ENCODE peak calls at places on chromosomes 13 and 19, in four cellular contexts. F, G, B and S are unnamed samples.

GRCh38 chr13:25882732-25883357 is 169.0 kb downstream of the SHISA2 start:
- DNase-seq in F (no peak), G (no peak), B (no peak), S (no peak)

GRCh38 chr19:11422163-11423068 is 3.3 kb upstream of the RGL3 start:
- DNase-seq in F (peak; percentile 99), G (peak; percentile 53), B (peak; percentile 64), S (no peak)

GRCh38 chr19:32708457-32708856 is 11.1 kb upstream of the TDRD12 start:
- DNase-seq in F (no peak), G (no peak), B (no peak), S (no peak)

GRCh38 chr19:9295411-9295849 is 14.2 kb downstream of the ZNF699 start:
- DNase-seq in F (no peak), G (no peak), B (no peak), S (no peak)

GRCh38 chr13:112465251-112466131 is 89.3 kb downstream of the SPACA7 start:
- DNase-seq in F (no peak), G (no peak), B (no peak), S (no peak)

GRCh38 chr19:10418281-10419199 is 1.8 kb upstream of the PDE4A start:
- DNase-seq in F (peak; percentile 37), G (peak; percentile 17), B (no peak), S (no peak)

GRCh38 chr19:18469245-18470107 is 31.5 kb upstream of the ISYNA1 start:
- DNase-seq in F (peak; percentile 87), G (peak; percentile 80), B (no peak), S (peak; percentile 85)

GRCh38 chr13:38173403-38173802 is 176.2 kb upstream of the UFM1 start:
- DNase-seq in F (no peak), G (no peak), B (no peak), S (no peak)

GRCh38 chr19:47581605-47582319 is 8.8 kb upstream of the ZNF541 start:
- DNase-seq in F (no peak), G (no peak), B (no peak), S (no peak)

GRCh38 chr13:88919970-88920628 is 1248.9 kb downstream of the SLITRK5 start:
- DNase-seq in F (no peak), G (no peak), B (peak; percentile 12), S (no peak)

GRCh38 chr13:112775791-112776279 is 86.0 kb downstream of the ATP11A start:
- DNase-seq in F (no peak), G (no peak), B (no peak), S (no peak)

GRCh38 chr19:40705362-40705651 is 11.4 kb downstream of the COQ8B start:
- DNase-seq in F (no peak), G (no peak), B (no peak), S (no peak)

GRCh38 chr13:42740753-42741152 is 40.6 kb upstream of the FAM216B start:
- DNase-seq in F (no peak), G (peak; percentile 4), B (no peak), S (no peak)

GRCh38 chr13:20666948-20667347 is 36.6 kb upstream of the IL17D start:
- DNase-seq in F (no peak), G (no peak), B (no peak), S (no peak)

GRCh38 chr19:18494267-18494607 is 27.6 kb downstream of the ELL start:
- DNase-seq in F (no peak), G (no peak), B (no peak), S (no peak)

GRCh38 chr19:11663162-11663561 is 65.9 kb downstream of the ZNF627 start:
- DNase-seq in F (no peak), G (no peak), B (no peak), S (no peak)

GRCh38 chr13:36551445-36551844 is 119.2 kb downstream of the CCNA1 start:
- DNase-seq in F (no peak), G (no peak), B (no peak), S (no peak)

GRCh38 chr19:4638330-4638729 is 986 bp upstream of the TNFAIP8L1 start:
- DNase-seq in F (no peak), G (no peak), B (no peak), S (no peak)

GRCh38 chr19:42532881-42533280 is 4.6 kb upstream of the CEACAM1 start:
- DNase-seq in F (no peak), G (no peak), B (no peak), S (no peak)

GRCh38 chr19:30136591-30136990 is 194.6 kb downstream of the URI1 start:
- DNase-seq in F (no peak), G (no peak), B (no peak), S (no peak)

GRCh38 chr13:109684836-109685602 is 101.4 kb downstream of the IRS2 start:
- DNase-seq in F (no peak), G (no peak), B (no peak), S (no peak)

GRCh38 chr13:45695198-45695730 is 6.9 kb upstream of the CBY2 start:
- DNase-seq in F (no peak), G (no peak), B (peak; percentile 68), S (no peak)

GRCh38 chr13:27170521-27171243 is 929 bp downstream of the USP12 start:
- DNase-seq in F (peak; percentile 75), G (peak; percentile 32), B (no peak), S (peak; percentile 33)

GRCh38 chr13:23984541-23984940 is 87.2 kb upstream of the C1QTNF9B start:
- DNase-seq in F (no peak), G (no peak), B (no peak), S (no peak)

GRCh38 chr13:30698488-30699005 is 36.8 kb upstream of the ALOX5AP start:
- DNase-seq in F (no peak), G (no peak), B (no peak), S (no peak)

GRCh38 chr19:2166741-2167738 is 3.3 kb downstream of the DOT1L start:
- DNase-seq in F (no peak), G (peak; percentile 4), B (no peak), S (peak; percentile 79)

DNA sequence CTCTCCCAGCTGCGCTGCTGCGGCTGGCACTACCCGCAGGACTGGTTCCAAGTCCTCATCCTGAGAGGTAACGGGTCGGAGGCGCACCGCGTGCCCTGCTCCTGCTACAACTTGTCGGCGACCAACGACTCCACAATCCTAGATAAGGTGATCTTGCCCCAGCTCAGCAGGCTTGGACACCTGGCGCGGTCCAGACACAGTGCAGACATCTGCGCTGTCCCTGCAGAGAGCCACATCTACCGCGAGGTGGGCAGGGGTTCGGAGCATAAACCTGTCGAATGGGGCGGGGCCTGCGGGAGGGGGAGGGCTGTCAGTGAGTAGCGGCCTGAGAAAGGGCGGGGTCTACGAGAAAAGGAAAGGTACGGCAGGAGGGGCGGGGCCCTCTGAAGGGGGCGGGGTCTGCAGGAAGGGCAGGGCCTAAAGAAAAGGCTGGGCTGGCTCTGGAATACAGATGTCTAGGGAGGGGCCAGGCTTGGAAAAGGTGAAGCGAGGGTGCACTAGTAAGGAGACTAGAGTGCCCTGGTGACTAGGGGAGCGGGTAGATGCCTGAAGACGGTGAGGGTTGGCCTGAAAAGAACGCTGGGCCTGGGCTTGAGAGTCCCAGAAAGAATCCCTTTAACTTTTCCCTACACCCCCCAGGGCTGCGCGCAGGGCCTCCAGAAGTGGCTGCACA is 3.6 kb downstream of the CD37 start:
- DNase-seq in F (peak; percentile 100), G (peak; percentile 98), B (no peak), S (no peak)
- TF ChIP-seq CREM in F (no peak), G (no peak), B (no peak), S (no peak)

DNA sequence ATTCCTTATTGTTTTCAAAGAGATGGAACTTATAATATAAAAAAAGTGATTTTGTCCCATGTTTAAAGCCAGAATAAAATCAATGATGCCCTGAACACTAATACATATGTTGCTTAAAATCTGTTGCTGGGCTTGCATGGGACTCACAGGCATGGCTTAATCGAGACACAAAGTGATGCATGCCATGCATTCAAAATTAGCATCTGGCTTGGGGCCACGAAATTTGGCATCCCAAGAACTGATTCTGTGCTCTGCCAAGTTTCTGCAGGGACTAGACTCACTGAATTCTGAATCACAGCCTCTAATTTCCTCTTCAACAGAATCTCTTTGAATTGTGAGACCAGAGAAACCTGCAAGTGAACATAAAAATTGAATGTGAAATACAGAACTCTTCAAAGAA is 109.2 kb downstream of the PCDH17 start:
- DNase-seq in F (no peak), G (no peak), B (no peak), S (no peak)
- TF ChIP-seq CREM in F (no peak), G (no peak), B (no peak), S (no peak)

DNA sequence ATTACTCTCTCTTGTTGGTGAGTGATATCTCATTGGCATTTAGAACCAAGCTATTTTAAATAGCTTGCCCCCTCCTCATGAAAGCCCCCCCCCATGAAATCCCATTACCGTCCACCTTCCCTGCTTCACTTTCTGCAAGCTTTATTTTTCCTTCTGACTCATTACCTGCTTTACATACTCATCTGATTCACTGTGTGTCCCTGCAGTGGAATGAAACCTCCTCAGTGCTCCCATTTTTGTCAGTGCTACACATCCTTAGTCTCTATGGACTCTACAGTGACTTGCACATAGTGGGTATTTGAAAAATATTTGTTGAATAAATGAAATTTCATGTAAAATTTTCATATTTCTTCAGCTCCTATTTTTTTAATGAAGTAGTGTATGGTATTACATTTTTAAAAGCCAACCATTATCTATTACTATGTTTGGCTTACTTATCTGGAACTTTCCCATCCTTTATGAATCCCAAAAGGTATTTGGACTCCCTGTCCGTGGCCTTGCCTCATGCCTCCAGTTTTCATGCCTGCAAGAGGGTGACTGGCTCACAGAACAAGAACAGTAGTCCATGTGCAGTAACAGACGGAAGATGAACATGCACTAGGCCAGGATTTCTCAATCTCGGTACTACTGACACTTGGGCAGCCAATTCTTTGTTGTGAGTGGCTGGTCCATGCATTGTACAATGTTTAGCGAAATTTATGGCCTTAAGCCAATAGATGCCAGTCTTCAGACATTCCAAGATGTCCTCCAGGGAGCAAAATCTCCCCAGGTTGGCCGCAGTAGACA is 62.1 kb downstream of the DOCK9 start:
- DNase-seq in F (no peak), G (no peak), B (no peak), S (no peak)
- TF ChIP-seq CREM in F (no peak), G (no peak), B (no peak), S (no peak)

GRCh38 chr19:52190679-52191293 is 934 bp downstream of the PPP2R1A start:
- DNase-seq in F (peak; percentile 38), G (no peak), B (no peak), S (no peak)

GRCh38 chr19:52191374-52191773 is 1.5 kb downstream of the PPP2R1A start:
- DNase-seq in F (no peak), G (no peak), B (no peak), S (no peak)

GRCh38 chr19:52189745-52190678 is at the start of gene PPP2R1A:
- DNase-seq in F (peak; percentile 98), G (peak; percentile 100), B (peak; percentile 100), S (peak; percentile 100)

GRCh38 chr19:52187407-52187806 is 2.4 kb upstream of the PPP2R1A start:
- DNase-seq in F (no peak), G (no peak), B (no peak), S (no peak)

DNA sequence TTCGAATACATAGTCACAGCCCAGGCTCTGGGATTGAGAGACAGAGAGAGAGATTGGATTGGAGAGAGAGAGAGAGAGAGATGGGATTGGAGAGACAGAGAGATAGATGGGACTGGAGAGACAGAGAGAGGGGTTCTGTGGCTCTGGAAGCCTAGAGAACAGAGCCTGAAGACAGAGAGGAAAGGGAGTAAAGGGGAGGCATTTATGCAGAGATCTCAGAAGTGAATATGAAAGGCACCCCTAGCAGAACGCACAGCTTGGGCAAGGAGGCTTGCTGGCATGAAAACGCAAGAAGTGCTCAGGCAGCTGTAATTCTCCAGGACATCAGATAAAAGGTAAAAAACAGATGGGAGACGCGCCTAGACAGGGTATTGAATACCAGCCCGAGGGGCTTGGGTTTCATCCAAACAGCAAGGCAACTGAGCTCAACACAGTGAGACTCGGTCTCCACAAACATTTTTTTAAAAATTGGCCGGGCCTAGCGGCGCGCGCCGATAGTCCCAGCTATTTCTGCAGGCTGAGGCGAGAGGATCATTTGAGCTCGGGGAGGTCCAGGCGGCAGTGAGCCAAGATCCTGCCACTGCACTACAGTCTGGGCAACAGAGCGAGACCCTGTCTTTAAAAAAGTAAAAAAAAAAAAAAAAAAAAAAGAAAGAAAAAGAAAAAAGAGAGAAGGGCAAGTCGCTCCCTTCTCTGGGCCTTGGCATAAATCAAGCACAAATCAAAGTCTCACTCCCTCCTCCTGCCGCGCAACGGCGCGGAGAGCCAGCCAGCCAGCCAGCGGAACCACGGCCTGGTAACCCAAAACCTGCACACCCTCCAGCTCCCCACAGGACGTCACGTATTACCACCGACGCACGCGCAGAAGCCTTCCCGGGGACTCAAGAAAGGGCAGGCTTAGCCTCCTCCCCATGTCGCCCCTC is 769 bp upstream of the PPP2R1A start:
- DNase-seq in F (peak; percentile 98), G (peak; percentile 92), B (no peak), S (no peak)
- TF ChIP-seq CREM in F (no peak), G (peak; percentile 73), B (no peak), S (no peak)